ENCODE peak calls at places on chromosomes 1 and 21, in eight cellular contexts. E, J, I, C, A, Y, H and N are unnamed samples.

GRCh38 chr1:150567717-150568561 is 11.5 kb downstream of the MCL1 start:
- DNase-seq in E (peak; percentile 99), J (no peak), I (peak; percentile 74), C (peak; percentile 98), A (peak; percentile 94), Y (peak; percentile 84), H (peak; percentile 74), N (peak; percentile 81)

GRCh38 chr1:27594542-27595510 is 9.1 kb downstream of the AHDC1 start:
- DNase-seq in E (no peak), J (no peak), I (no peak), C (no peak), A (no peak), Y (no peak), H (no peak), N (peak; percentile 63)

GRCh38 chr1:18560692-18561091 is 70.0 kb upstream of the PAX7 start:
- DNase-seq in E (no peak), J (no peak), I (no peak), C (no peak), A (no peak), Y (no peak), H (no peak), N (no peak)

GRCh38 chr1:226277897-226278296 is 31.1 kb downstream of the LIN9 start:
- DNase-seq in E (no peak), J (no peak), I (no peak), C (no peak), A (no peak), Y (no peak), H (no peak), N (no peak)

GRCh38 chr1:9996624-9997582 is at the start of gene RBP7:
- DNase-seq in E (no peak), J (peak; percentile 7), I (no peak), C (no peak), A (peak; percentile 13), Y (peak; percentile 10), H (peak; percentile 6), N (peak; percentile 86)

GRCh38 chr1:61083014-61083798 is 845 bp downstream of the NFIA start:
- DNase-seq in E (no peak), J (peak; percentile 12), I (no peak), C (no peak), A (peak; percentile 40), Y (peak; percentile 24), H (peak; percentile 33), N (peak; percentile 76)

GRCh38 chr1:26335774-26336476 is 18.0 kb downstream of the CRYBG2 start:
- DNase-seq in E (no peak), J (no peak), I (no peak), C (no peak), A (no peak), Y (no peak), H (peak; percentile 29), N (no peak)

GRCh38 chr1:192445849-192446489 is 129.2 kb downstream of the RGS21 start:
- DNase-seq in E (peak; percentile 73), J (peak; percentile 56), I (peak; percentile 32), C (peak; percentile 63), A (peak; percentile 56), Y (peak; percentile 38), H (peak; percentile 48), N (no peak)

GRCh38 chr1:71494163-71494562 is 413.3 kb upstream of the ZRANB2 start:
- DNase-seq in E (peak; percentile 44), J (no peak), I (no peak), C (peak; percentile 53), A (no peak), Y (no peak), H (no peak), N (no peak)

GRCh38 chr1:32107742-32108661 is at the start of gene KPNA6:
- DNase-seq in E (peak; percentile 99), J (peak; percentile 87), I (peak; percentile 92), C (peak; percentile 97), A (peak; percentile 92), Y (peak; percentile 92), H (peak; percentile 96), N (peak; percentile 85)

GRCh38 chr1:209756608-209757445 is 974 bp downstream of the TRAF3IP3 start:
- DNase-seq in E (no peak), J (peak; percentile 37), I (peak; percentile 23), C (no peak), A (no peak), Y (peak; percentile 29), H (no peak), N (no peak)

GRCh38 chr1:176391621-176392020 is 71.4 kb upstream of the PAPPA2 start:
- DNase-seq in E (no peak), J (no peak), I (no peak), C (no peak), A (no peak), Y (no peak), H (no peak), N (no peak)

GRCh38 chr1:205452906-205453305 is 2.9 kb downstream of the BLACAT1 start:
- DNase-seq in E (no peak), J (no peak), I (no peak), C (no peak), A (no peak), Y (no peak), H (no peak), N (no peak)

GRCh38 chr1:230355594-230355993 is 70.5 kb downstream of the PGBD5 start:
- DNase-seq in E (no peak), J (no peak), I (no peak), C (no peak), A (no peak), Y (no peak), H (no peak), N (no peak)

GRCh38 chr1:53323316-53323715 is 4.6 kb downstream of the LRP8 start:
- DNase-seq in E (no peak), J (no peak), I (no peak), C (no peak), A (no peak), Y (no peak), H (no peak), N (no peak)

GRCh38 chr1:60394436-60394835 is 320.9 kb upstream of the C1orf87 start:
- DNase-seq in E (no peak), J (no peak), I (no peak), C (peak; percentile 4), A (no peak), Y (no peak), H (no peak), N (no peak)

GRCh38 chr1:150234647-150235435 is 1.1 kb downstream of the ANP32E start:
- DNase-seq in E (peak; percentile 70), J (peak; percentile 83), I (peak; percentile 62), C (peak; percentile 55), A (peak; percentile 70), Y (peak; percentile 87), H (peak; percentile 84), N (peak; percentile 90)

GRCh38 chr1:211541715-211542477 is 37.1 kb downstream of the SLC30A1 start:
- DNase-seq in E (no peak), J (peak; percentile 5), I (peak; percentile 2), C (no peak), A (peak; percentile 20), Y (peak; percentile 49), H (no peak), N (peak; percentile 3)

GRCh38 chr21:45466330-45467220 is 61.6 kb downstream of the COL18A1 start:
- DNase-seq in E (no peak), J (no peak), I (no peak), C (no peak), A (no peak), Y (no peak), H (no peak), N (no peak)

GRCh38 chr1:71804140-71804539 is 478.2 kb downstream of the NEGR1 start:
- DNase-seq in E (no peak), J (no peak), I (no peak), C (peak; percentile 7), A (no peak), Y (no peak), H (no peak), N (no peak)

GRCh38 chr1:156936191-156936590 is 15.8 kb downstream of the LRRC71 start:
- DNase-seq in E (no peak), J (no peak), I (no peak), C (no peak), A (no peak), Y (no peak), H (no peak), N (no peak)

GRCh38 chr1:37513795-37514349 is 694 bp downstream of the MEAF6 start:
- DNase-seq in E (peak; percentile 24), J (peak; percentile 33), I (peak; percentile 46), C (no peak), A (peak; percentile 46), Y (peak; percentile 33), H (no peak), N (peak; percentile 85)

GRCh38 chr21:39094847-39095525 is 88.3 kb downstream of the PSMG1 start:
- DNase-seq in E (peak; percentile 80), J (no peak), I (no peak), C (peak; percentile 37), A (no peak), Y (no peak), H (no peak), N (no peak)

GRCh38 chr1:16082283-16083038 is 9.0 kb upstream of the FAM131C start:
- DNase-seq in E (peak; percentile 73), J (peak; percentile 63), I (no peak), C (peak; percentile 65), A (peak; percentile 76), Y (peak; percentile 82), H (peak; percentile 57), N (peak; percentile 93)

GRCh38 chr1:3531928-3532327 is 77.5 kb downstream of the ARHGEF16 start:
- DNase-seq in E (no peak), J (no peak), I (no peak), C (no peak), A (no peak), Y (no peak), H (peak; percentile 25), N (peak; percentile 72)

GRCh38 chr1:240526321-240526720 is 85.6 kb downstream of the GREM2 start:
- DNase-seq in E (no peak), J (no peak), I (no peak), C (no peak), A (no peak), Y (no peak), H (no peak), N (no peak)

GRCh38 chr1:207327994-207328393 is 6.5 kb downstream of the CD55 start:
- DNase-seq in E (peak; percentile 77), J (no peak), I (no peak), C (peak; percentile 87), A (no peak), Y (no peak), H (no peak), N (no peak)

GRCh38 chr1:38047603-38048146 is 1.1 kb upstream of the POU3F1 start:
- DNase-seq in E (peak; percentile 33), J (no peak), I (no peak), C (peak; percentile 26), A (no peak), Y (no peak), H (no peak), N (peak; percentile 88)